ENCODE peak calls at places on chromosomes 7 and 10, in four cellular contexts. L is psoas muscle, P is hepatocyte, B is neural progenitor cell. S is an unnamed sample. For H3K36me3, the result is how much of the 10 kb centered on the place peaks cover.

GRCh38 chr10:44955408-44956070 is 4.1 kb upstream of the RASSF4 start:
- DNase-seq in L (peak), P (no peak), B (no peak), S (no peak)

GRCh38 chr7:122688385-122688998 is 10.4 kb downstream of the RNF133 start:
- DNase-seq in L (no peak), P (no peak), B (no peak), S (no peak)

GRCh38 chr10:95268438-95268837 is 22.4 kb downstream of the PDLIM1 start:
- DNase-seq in L (peak), P (peak), B (peak), S (peak)

GRCh38 chr10:26437637-26438461 is at the start of gene APBB1IP:
- DNase-seq in L (peak), P (peak), B (peak), S (peak)

GRCh38 chr7:129825005-129825553 is 127.7 kb downstream of the UBE2H start:
- DNase-seq in L (peak), P (peak), B (peak), S (peak)

GRCh38 chr7:128214463-128214862 is 26.6 kb upstream of the LEP start:
- DNase-seq in L (no peak), P (no peak), B (no peak), S (no peak)

GRCh38 chr7:132580277-132580676 is 4.0 kb upstream of the PLXNA4 start:
- DNase-seq in L (no peak), P (peak), B (no peak), S (no peak)

GRCh38 chr10:46542567-46543323 is 13.7 kb downstream of the GPRIN2 start:
- DNase-seq in L (peak), P (no peak), B (no peak), S (peak)

GRCh38 chr10:31884386-31884785 is 44.2 kb downstream of the ARHGAP12 start:
- DNase-seq in L (no peak), P (no peak), B (no peak), S (no peak)

GRCh38 chr10:132397036-132397541 is at the start of gene PWWP2B:
- DNase-seq in L (peak), P (peak), B (peak), S (peak)

GRCh38 chr7:33346055-33346454 is 216.7 kb downstream of the BBS9 start:
- DNase-seq in L (no peak), P (no peak), B (no peak), S (no peak)

GRCh38 chr7:51034531-51035264 is 252.0 kb upstream of the GRB10 start:
- DNase-seq in L (no peak), P (peak), B (peak), S (no peak)

GRCh38 chr10:61319550-61320256 is 133.5 kb downstream of the TMEM26 start:
- DNase-seq in L (no peak), P (no peak), B (no peak), S (no peak)

GRCh38 chr7:134750083-134751062 is 29.1 kb upstream of the CALD1 start:
- DNase-seq in L (no peak), P (peak), B (peak), S (peak)

GRCh38 chr7:157149317-157149716 is 10.6 kb downstream of the UBE3C start:
- DNase-seq in L (no peak), P (no peak), B (no peak), S (no peak)

GRCh38 chr7:75727881-75728592 is 10.7 kb downstream of the HIP1 start:
- DNase-seq in L (peak), P (no peak), B (no peak), S (no peak)

GRCh38 chr10:132540456-132540855 is 2.9 kb downstream of the INPP5A start:
- DNase-seq in L (peak), P (no peak), B (peak), S (peak)

GRCh38 chr7:84384417-84384816 is 189.8 kb upstream of the SEMA3A start:
- DNase-seq in L (no peak), P (no peak), B (no peak), S (no peak)

GRCh38 chr10:92720306-92721165 is 30.8 kb downstream of the HHEX start:
- DNase-seq in L (no peak), P (no peak), B (no peak), S (no peak)

GRCh38 chr10:26491276-26491675 is 53.1 kb downstream of the APBB1IP start:
- DNase-seq in L (no peak), P (no peak), B (no peak), S (no peak)

GRCh38 chr7:150784954-150785353 is 15.2 kb downstream of the TMEM176B start:
- DNase-seq in L (no peak), P (peak), B (no peak), S (no peak)

GRCh38 chr10:122286872-122287271 is 15.8 kb downstream of the BTBD16 start:
- DNase-seq in L (peak), P (peak), B (peak), S (no peak)

DNA sequence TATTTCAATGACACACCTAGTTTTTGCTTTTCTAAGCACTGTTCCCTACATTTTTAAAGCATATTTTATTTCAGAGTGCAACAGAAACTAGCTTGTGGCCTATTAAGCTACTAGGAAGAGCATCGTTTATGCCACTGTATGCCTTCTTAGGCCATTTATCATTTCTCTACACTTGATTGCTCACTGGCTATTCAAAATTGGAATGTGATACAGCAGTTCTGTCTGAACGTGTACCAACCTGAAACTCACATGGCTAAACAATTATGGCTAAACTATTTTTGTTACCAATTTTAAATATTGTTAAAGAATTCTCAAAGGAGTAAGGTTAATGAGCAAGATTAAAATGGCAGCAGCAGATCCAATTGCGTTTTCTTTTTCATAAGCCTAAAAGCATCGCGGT is 105.2 kb downstream of the GSAP start:
- DNase-seq in L (no peak), P (no peak), B (no peak), S (no peak)
- H3K36me3 ChIP-seq in L (under half), P (under half), B (under half), S (under half)

GRCh38 chr10:5694573-5694972 is 9.9 kb downstream of the TASOR2 start:
- DNase-seq in L (no peak), P (no peak), B (no peak), S (no peak)

GRCh38 chr10:5692476-5693358 is 8.1 kb downstream of the TASOR2 start:
- DNase-seq in L (peak), P (peak), B (peak), S (peak)

GRCh38 chr10:5697342-5697741 is 12.7 kb downstream of the TASOR2 start:
- DNase-seq in L (no peak), P (no peak), B (no peak), S (no peak)

GRCh38 chr10:5688587-5688986 is 3.9 kb downstream of the TASOR2 start:
- DNase-seq in L (no peak), P (no peak), B (no peak), S (no peak)

GRCh38 chr10:5691786-5692185 is 7.1 kb downstream of the TASOR2 start:
- DNase-seq in L (no peak), P (no peak), B (no peak), S (no peak)
- TF ChIP-seq CTCF in L (no peak), P (no peak), B (no peak), S (no peak)

GRCh38 chr7:148830897-148831692 is 53.0 kb downstream of the EZH2 start:
- DNase-seq in L (no peak), P (no peak), B (no peak), S (no peak)
- H3K36me3 ChIP-seq in L (under half), P (under half), B (under half), S (under half)

DNA sequence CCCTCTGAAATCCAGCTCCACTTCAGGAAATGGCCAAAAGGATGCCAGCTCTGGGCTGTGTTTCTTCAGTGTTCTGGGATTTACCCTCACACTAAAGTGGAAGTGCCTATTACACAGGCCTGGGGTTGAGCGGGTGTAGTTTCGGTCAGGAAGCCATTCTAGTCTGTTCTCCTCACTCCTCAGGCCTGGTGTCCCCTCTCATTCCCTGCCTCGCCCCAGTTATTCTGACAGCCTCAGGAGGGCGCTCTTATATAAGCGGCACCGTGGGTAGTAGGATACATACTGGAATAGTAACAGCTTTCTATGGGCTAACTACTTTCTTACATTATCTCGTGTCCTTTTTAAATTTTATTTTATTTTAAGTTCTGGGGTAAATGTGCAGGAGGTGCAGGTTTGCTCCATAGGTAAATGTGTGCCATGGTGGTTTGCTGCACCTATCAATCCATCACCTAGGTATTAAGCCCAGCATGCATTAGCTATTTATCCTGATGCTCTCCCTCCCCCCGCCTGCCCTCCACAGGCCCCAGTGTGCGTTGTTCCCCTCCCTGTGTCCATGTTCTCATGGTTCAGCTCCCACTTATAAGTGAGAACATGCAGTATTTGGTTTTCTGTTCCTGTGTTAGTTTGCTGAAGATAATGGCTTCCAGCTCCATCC is 12.2 kb upstream of the LGI1 start:
- DNase-seq in L (no peak), P (no peak), B (peak), S (peak)
- TF ChIP-seq CTCF in L (peak), P (peak), B (peak), S (no peak)

GRCh38 chr7:138569418-138569817 is 109.4 kb downstream of the TRIM24 start:
- DNase-seq in L (no peak), P (no peak), B (no peak), S (no peak)
- H3K36me3 ChIP-seq in L (half or more), P (under half), B (half or more), S (under half)

GRCh38 chr10:78542536-78542935 is 508.9 kb downstream of the RPS24 start:
- DNase-seq in L (no peak), P (no peak), B (no peak), S (no peak)
- TF ChIP-seq CTCF in L (no peak), P (no peak), B (no peak), S (no peak)

GRCh38 chr7:14759785-14760184 is 142.8 kb downstream of the DGKB start:
- DNase-seq in L (no peak), P (no peak), B (no peak), S (no peak)

GRCh38 chr7:14760730-14761129 is 141.8 kb downstream of the DGKB start:
- DNase-seq in L (no peak), P (no peak), B (no peak), S (no peak)

GRCh38 chr7:14765731-14766130 is 136.8 kb downstream of the DGKB start:
- DNase-seq in L (no peak), P (no peak), B (no peak), S (no peak)

GRCh38 chr7:14761506-14762296 is 140.8 kb downstream of the DGKB start:
- DNase-seq in L (peak), P (peak), B (no peak), S (peak)

GRCh38 chr7:14762552-14762951 is 140.0 kb downstream of the DGKB start:
- DNase-seq in L (no peak), P (no peak), B (no peak), S (no peak)
- H3K36me3 ChIP-seq in L (under half), P (under half), B (under half), S (under half)

DNA sequence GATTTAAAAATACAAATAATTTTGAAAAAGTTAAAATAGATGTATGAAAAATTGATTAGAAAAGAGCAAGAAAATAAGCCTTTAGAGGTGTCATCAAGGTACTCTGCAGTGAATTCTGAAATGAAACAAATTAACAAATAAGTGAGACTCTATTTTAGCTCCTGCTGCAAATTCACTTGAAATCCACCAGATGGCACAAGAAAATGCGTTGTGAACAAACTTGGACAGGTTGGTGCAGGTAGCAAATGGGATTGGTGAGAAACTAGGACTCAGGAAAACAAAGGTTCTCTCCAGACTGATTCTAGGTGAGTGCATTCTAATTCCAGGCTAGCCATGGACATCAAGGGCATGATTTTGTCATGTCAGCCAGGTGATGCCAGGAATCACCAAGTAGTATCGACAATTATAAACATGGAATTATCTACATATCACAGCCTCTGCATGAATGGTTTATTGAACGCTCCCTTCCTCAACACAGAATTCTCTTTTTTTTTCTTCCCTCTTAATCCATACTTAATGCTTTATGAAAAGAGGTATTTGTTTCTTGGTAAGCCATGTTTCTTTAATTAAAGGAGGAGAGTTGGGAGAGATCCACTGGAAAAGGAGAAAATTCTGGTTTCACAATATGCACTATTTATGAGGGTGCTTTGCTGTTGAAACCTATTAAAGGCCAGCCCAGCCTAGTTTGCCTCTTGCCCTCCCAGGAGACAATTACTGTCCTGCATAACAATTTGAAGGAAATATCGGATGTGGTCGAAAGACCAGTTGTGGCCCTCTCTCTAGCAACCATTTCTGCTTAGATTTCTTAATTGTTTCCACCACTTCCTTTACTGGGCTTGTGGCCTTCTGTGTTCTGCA is 118.1 kb downstream of the ZNF365 start:
- DNase-seq in L (no peak), P (peak), B (peak), S (no peak)
- TF ChIP-seq CTCF in L (no peak), P (peak), B (peak), S (peak)

DNA sequence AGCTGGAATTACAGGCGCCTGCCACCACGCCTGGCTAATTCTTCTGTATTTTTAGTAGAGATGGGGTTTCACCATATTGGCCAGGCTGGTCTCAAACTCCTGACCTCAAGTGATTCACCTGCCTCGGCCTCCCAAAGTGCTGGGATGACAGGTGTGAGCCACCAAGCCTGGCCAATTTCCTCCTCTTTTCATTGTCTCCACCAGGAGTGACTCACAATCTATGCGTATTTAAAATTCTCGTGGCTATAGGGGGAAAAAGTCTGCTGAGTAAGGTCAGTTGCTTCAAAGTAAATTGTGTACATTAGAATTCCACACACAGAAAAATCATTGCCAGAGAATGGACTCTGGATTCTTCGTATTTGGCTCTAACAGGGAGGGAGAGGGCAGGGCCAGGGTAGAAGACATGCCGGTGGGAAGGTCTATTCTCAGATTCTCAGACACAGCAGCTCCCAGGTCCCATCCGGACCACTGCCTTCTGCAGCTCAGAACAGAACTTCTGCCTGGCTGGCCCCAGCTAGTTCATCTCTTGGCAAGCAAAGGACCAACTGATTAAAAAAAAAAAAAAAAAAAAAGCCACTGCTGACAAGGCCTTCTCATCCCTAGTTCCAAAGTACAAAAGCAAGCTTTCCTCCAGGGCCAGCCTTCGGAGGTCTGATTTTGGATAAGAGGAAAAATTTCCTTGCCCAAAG is 22.2 kb downstream of the PSPH start:
- DNase-seq in L (no peak), P (peak), B (no peak), S (no peak)
- H3K36me3 ChIP-seq in L (under half), P (under half), B (under half), S (under half)